ENCODE peak calls at places on chromosomes 6 and 20, in seven cellular contexts. E, K, M, A, C, D and R are unnamed samples.

GRCh38 chr6:135936606-135937005 is 85.1 kb downstream of the PDE7B start:
- DNase-seq in E (no peak), K (no peak), M (no peak), A (no peak), C (peak; percentile 72), D (peak; percentile 93), R (no peak)

GRCh38 chr6:6319947-6320811 is at the start of gene F13A1:
- DNase-seq in E (no peak), K (no peak), M (no peak), A (no peak), C (no peak), D (no peak), R (no peak)

GRCh38 chr6:137928286-137928685 is 61.2 kb downstream of the TNFAIP3 start:
- DNase-seq in E (no peak), K (no peak), M (no peak), A (no peak), C (no peak), D (no peak), R (no peak)

GRCh38 chr6:129635396-129636164 is 74.4 kb downstream of the ARHGAP18 start:
- DNase-seq in E (no peak), K (no peak), M (no peak), A (no peak), C (no peak), D (peak; percentile 76), R (no peak)

GRCh38 chr20:17619351-17620093 is 49.6 kb downstream of the DSTN start:
- DNase-seq in E (no peak), K (no peak), M (no peak), A (no peak), C (no peak), D (no peak), R (no peak)

GRCh38 chr6:79494841-79495240 is 42.4 kb downstream of the LCA5 start:
- DNase-seq in E (no peak), K (no peak), M (no peak), A (no peak), C (no peak), D (no peak), R (no peak)

GRCh38 chr6:42428326-42429041 is 23.2 kb downstream of the TRERF1 start:
- DNase-seq in E (peak; percentile 60), K (no peak), M (no peak), A (no peak), C (no peak), D (peak; percentile 43), R (no peak)

GRCh38 chr6:52416629-52417151 is 3.5 kb upstream of the EFHC1 start:
- DNase-seq in E (peak; percentile 86), K (no peak), M (peak; percentile 70), A (peak; percentile 46), C (no peak), D (peak; percentile 51), R (no peak)

GRCh38 chr6:5173862-5174643 is 86.7 kb downstream of the LYRM4 start:
- DNase-seq in E (no peak), K (no peak), M (no peak), A (no peak), C (no peak), D (no peak), R (no peak)

GRCh38 chr6:24907959-24908358 is 27.8 kb downstream of the RIPOR2 start:
- DNase-seq in E (no peak), K (no peak), M (no peak), A (no peak), C (no peak), D (no peak), R (no peak)

GRCh38 chr20:13261460-13262301 is 40.6 kb downstream of the ISM1 start:
- DNase-seq in E (peak; percentile 55), K (no peak), M (peak; percentile 68), A (no peak), C (no peak), D (peak; percentile 45), R (no peak)

GRCh38 chr20:53622247-53623114 is 28.8 kb upstream of the ZNF217 start:
- DNase-seq in E (no peak), K (no peak), M (no peak), A (no peak), C (no peak), D (no peak), R (no peak)

GRCh38 chr20:63857751-63858392 is 3.4 kb upstream of the ABHD16B start:
- DNase-seq in E (no peak), K (no peak), M (no peak), A (no peak), C (no peak), D (peak; percentile 44), R (no peak)

GRCh38 chr20:770691-771090 is 2.4 kb upstream of the SLC52A3 start:
- DNase-seq in E (no peak), K (no peak), M (no peak), A (no peak), C (no peak), D (no peak), R (no peak)

GRCh38 chr20:63290677-63291472 is 2.1 kb upstream of the COL20A1 start:
- DNase-seq in E (peak; percentile 30), K (no peak), M (peak; percentile 49), A (no peak), C (no peak), D (peak; percentile 19), R (no peak)

GRCh38 chr6:150638765-150639164 is 39.1 kb downstream of the PLEKHG1 start:
- DNase-seq in E (peak; percentile 7), K (no peak), M (no peak), A (no peak), C (no peak), D (no peak), R (no peak)

GRCh38 chr6:140281236-140281635 is 906.8 kb upstream of the CITED2 start:
- DNase-seq in E (no peak), K (no peak), M (no peak), A (no peak), C (peak; percentile 71), D (peak; percentile 11), R (no peak)

GRCh38 chr20:9677224-9677623 is 161.7 kb downstream of the PAK5 start:
- DNase-seq in E (no peak), K (no peak), M (no peak), A (no peak), C (no peak), D (no peak), R (no peak)

GRCh38 chr6:28693033-28693750 is 167.5 kb downstream of the GPX5 start:
- DNase-seq in E (no peak), K (no peak), M (no peak), A (no peak), C (no peak), D (no peak), R (no peak)

GRCh38 chr6:33683576-33684427 is 27.7 kb downstream of the UQCC2 start:
- DNase-seq in E (no peak), K (no peak), M (no peak), A (no peak), C (no peak), D (no peak), R (no peak)

GRCh38 chr6:28107506-28107905 is 16.9 kb upstream of the ZSCAN16 start:
- DNase-seq in E (no peak), K (no peak), M (no peak), A (no peak), C (no peak), D (no peak), R (no peak)

GRCh38 chr6:150343434-150343833 is 25.4 kb upstream of the IYD start:
- DNase-seq in E (no peak), K (no peak), M (no peak), A (no peak), C (no peak), D (no peak), R (no peak)

GRCh38 chr6:116969211-116969863 is 92.3 kb downstream of the RFX6 start:
- DNase-seq in E (peak; percentile 73), K (no peak), M (peak; percentile 28), A (peak; percentile 41), C (no peak), D (peak; percentile 22), R (no peak)

GRCh38 chr20:10221022-10221421 is 2.4 kb downstream of the SNAP25 start:
- DNase-seq in E (no peak), K (no peak), M (peak; percentile 57), A (no peak), C (no peak), D (no peak), R (no peak)

GRCh38 chr6:37182736-37183590 is 13.0 kb downstream of the PIM1 start:
- DNase-seq in E (no peak), K (no peak), M (no peak), A (no peak), C (no peak), D (no peak), R (no peak)